ENCODE peak calls at places on chromosomes 3 and 15, in four cellular contexts. One of them, this sample, is unnamed. For H3K4me1, the result is how much of the 10 kb centered on the place peaks cover.

GRCh38 chr15:35506272-35506870 is 39.6 kb downstream of the DPH6 start:
- DNase-seq in SK-N-SH: no peak
- DNase-seq in IMR-90: no peak
- DNase-seq in GM23248: no peak
- DNase-seq in this sample: no peak

GRCh38 chr15:55526559-55527036 is 18.6 kb upstream of the DNAAF4 start:
- DNase-seq in GM23248: peak
- DNase-seq in SK-N-SH: peak
- DNase-seq in IMR-90: peak
- DNase-seq in this sample: peak

GRCh38 chr15:75596703-75597345 is 17.7 kb upstream of the PTPN9 start:
- DNase-seq in IMR-90: no peak
- DNase-seq in SK-N-SH: no peak
- DNase-seq in GM23248: no peak
- DNase-seq in this sample: no peak

GRCh38 chr15:66617137-66618090 is 51.6 kb upstream of the LCTL start:
- DNase-seq in IMR-90: peak
- DNase-seq in SK-N-SH: no peak
- DNase-seq in GM23248: peak
- DNase-seq in this sample: peak

GRCh38 chr3:104947946-104948345 is 418.8 kb upstream of the ALCAM start:
- DNase-seq in GM23248: no peak
- DNase-seq in SK-N-SH: no peak
- DNase-seq in IMR-90: peak
- DNase-seq in this sample: no peak

GRCh38 chr3:185842241-185842640 is 17.4 kb upstream of the IGF2BP2 start:
- DNase-seq in SK-N-SH: no peak
- DNase-seq in IMR-90: no peak
- DNase-seq in GM23248: no peak
- DNase-seq in this sample: no peak

GRCh38 chr3:113404637-113405036 is 36.7 kb downstream of the CFAP44 start:
- DNase-seq in SK-N-SH: no peak
- DNase-seq in IMR-90: no peak
- DNase-seq in GM23248: no peak
- DNase-seq in this sample: no peak

GRCh38 chr3:1532935-1533606 is 440.2 kb downstream of the CNTN6 start:
- DNase-seq in SK-N-SH: no peak
- DNase-seq in GM23248: no peak
- DNase-seq in IMR-90: no peak
- DNase-seq in this sample: no peak

GRCh38 chr3:36900474-36901443 is 44.1 kb downstream of the TRANK1 start:
- DNase-seq in GM23248: no peak
- DNase-seq in IMR-90: no peak
- DNase-seq in SK-N-SH: no peak
- DNase-seq in this sample: no peak

GRCh38 chr3:46406786-46407611 is at the start of the genes CCR5AS and CCRL2:
- DNase-seq in SK-N-SH: no peak
- DNase-seq in IMR-90: peak
- DNase-seq in GM23248: peak
- DNase-seq in this sample: no peak

GRCh38 chr3:40877651-40878463 is 321.4 kb upstream of the CTNNB1 start:
- DNase-seq in IMR-90: no peak
- DNase-seq in GM23248: peak
- DNase-seq in SK-N-SH: no peak
- DNase-seq in this sample: no peak

GRCh38 chr15:101372960-101373525 is 78.0 kb upstream of the SNRPA1 start:
- DNase-seq in SK-N-SH: no peak
- DNase-seq in GM23248: no peak
- DNase-seq in IMR-90: no peak
- DNase-seq in this sample: no peak

GRCh38 chr3:194205675-194206133 is 69.8 kb downstream of the HES1 start:
- DNase-seq in IMR-90: no peak
- DNase-seq in SK-N-SH: peak
- DNase-seq in GM23248: no peak
- DNase-seq in this sample: no peak

GRCh38 chr3:119810018-119810435 is 28.1 kb downstream of the NR1I2 start:
- DNase-seq in SK-N-SH: no peak
- DNase-seq in GM23248: peak
- DNase-seq in IMR-90: peak
- DNase-seq in this sample: peak

GRCh38 chr3:101973163-101973505 is 123.8 kb downstream of the NFKBIZ start:
- DNase-seq in IMR-90: no peak
- DNase-seq in GM23248: no peak
- DNase-seq in SK-N-SH: no peak
- DNase-seq in this sample: no peak

GRCh38 chr3:153166206-153166605 is 4.2 kb downstream of the RAP2B start:
- DNase-seq in IMR-90: peak
- DNase-seq in SK-N-SH: no peak
- DNase-seq in GM23248: peak
- DNase-seq in this sample: no peak

GRCh38 chr3:46668116-46668515 is 25.4 kb downstream of the ALS2CL start:
- DNase-seq in IMR-90: no peak
- DNase-seq in SK-N-SH: peak
- DNase-seq in GM23248: no peak
- DNase-seq in this sample: no peak

GRCh38 chr3:139934557-139935070 is 371 bp upstream of the CLSTN2 start:
- DNase-seq in SK-N-SH: peak
- DNase-seq in IMR-90: no peak
- DNase-seq in GM23248: peak
- DNase-seq in this sample: peak

DNA sequence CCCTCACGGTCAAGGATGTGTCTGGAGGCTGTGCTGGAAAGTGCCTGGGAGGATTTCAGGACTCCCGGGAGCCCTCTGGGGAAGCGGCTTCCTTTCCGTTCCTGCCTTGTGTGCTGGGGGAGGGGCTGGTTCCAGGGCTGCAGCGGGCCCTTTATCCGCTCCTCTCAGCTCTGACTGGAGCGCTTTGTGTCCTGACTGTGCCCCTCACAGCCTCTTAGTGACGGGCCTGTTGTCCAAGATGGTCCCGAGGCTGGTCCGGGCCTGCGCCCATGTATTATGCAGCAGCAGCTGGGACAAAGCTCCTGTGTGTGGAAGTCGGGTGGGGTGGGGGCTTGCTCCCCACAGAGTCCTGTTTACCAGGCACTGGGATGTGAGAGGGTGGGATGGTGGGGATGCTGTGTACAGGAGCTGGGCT is 35.8 kb downstream of the CORO2B start:
- DNase-seq in GM23248: no peak
- DNase-seq in IMR-90: no peak
- DNase-seq in SK-N-SH: no peak
- DNase-seq in this sample: no peak
- H3K9ac ChIP-seq in GM23248: no peak
- H3K9ac ChIP-seq in IMR-90: no peak
- H3K9ac ChIP-seq in SK-N-SH: no peak
- H3K9ac ChIP-seq in this sample: peak

GRCh38 chr3:71401695-71402231 is 181.8 kb downstream of the FOXP1 start:
- DNase-seq in SK-N-SH: no peak
- DNase-seq in GM23248: no peak
- DNase-seq in IMR-90: no peak
- DNase-seq in this sample: no peak
- H3K4me1 ChIP-seq in SK-N-SH: under half
- H3K4me1 ChIP-seq in GM23248: under half
- H3K4me1 ChIP-seq in IMR-90: under half
- H3K4me1 ChIP-seq in this sample: under half

GRCh38 chr15:63510548-63510940 is 6.2 kb downstream of the USP3 start:
- DNase-seq in IMR-90: no peak
- DNase-seq in SK-N-SH: no peak
- DNase-seq in GM23248: no peak
- DNase-seq in this sample: no peak

GRCh38 chr15:63509056-63509696 is 4.8 kb downstream of the USP3 start:
- DNase-seq in SK-N-SH: no peak
- DNase-seq in GM23248: no peak
- DNase-seq in IMR-90: no peak
- DNase-seq in this sample: no peak

GRCh38 chr15:63512148-63512547 is 7.8 kb downstream of the USP3 start:
- DNase-seq in SK-N-SH: no peak
- DNase-seq in IMR-90: no peak
- DNase-seq in GM23248: no peak
- DNase-seq in this sample: no peak

GRCh38 chr15:63507878-63508818 is 3.8 kb downstream of the USP3 start:
- DNase-seq in IMR-90: no peak
- DNase-seq in GM23248: no peak
- DNase-seq in SK-N-SH: no peak
- DNase-seq in this sample: no peak

DNA sequence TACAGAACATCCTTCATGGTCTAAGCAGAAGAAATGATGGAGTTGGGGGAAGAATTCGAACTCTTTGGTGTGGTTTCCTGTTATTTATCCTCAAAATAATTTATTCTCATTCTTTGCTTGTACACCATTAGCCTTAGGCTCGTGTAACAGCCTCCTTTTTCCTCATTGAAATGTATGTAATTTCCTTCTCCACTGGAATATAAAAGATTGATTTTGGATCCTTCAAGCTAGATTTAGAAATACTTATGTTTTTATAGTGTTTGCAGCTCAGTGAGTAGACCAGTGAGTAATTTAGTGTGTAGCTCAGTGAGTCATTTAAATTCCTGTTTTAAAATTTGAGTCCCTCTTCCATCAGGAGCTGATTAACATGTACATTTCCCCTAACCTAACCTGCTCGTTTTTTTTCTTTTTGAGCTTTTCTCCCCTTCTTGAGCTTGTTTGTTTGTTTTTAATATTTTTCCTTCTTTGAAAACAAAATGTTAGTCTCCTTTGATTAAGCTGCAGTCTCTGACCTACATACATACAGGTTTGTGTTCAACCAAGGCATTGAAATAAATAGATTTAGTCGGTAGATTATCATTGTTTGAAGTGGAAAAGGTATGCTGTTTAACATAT is 5.6 kb downstream of the USP3 start:
- DNase-seq in GM23248: peak
- DNase-seq in IMR-90: peak
- DNase-seq in SK-N-SH: no peak
- DNase-seq in this sample: peak
- H3K4me3 ChIP-seq in GM23248: peak
- H3K4me3 ChIP-seq in IMR-90: no peak
- H3K4me3 ChIP-seq in SK-N-SH: peak
- H3K4me3 ChIP-seq in this sample: peak

GRCh38 chr3:9343115-9343514 is 19.7 kb upstream of the THUMPD3 start:
- DNase-seq in SK-N-SH: no peak
- DNase-seq in IMR-90: no peak
- DNase-seq in GM23248: no peak
- DNase-seq in this sample: no peak

GRCh38 chr3:9340450-9341009 is 22.3 kb upstream of the THUMPD3 start:
- DNase-seq in GM23248: peak
- DNase-seq in SK-N-SH: no peak
- DNase-seq in IMR-90: peak
- DNase-seq in this sample: peak

GRCh38 chr3:9345041-9345440 is 17.8 kb upstream of the THUMPD3 start:
- DNase-seq in SK-N-SH: no peak
- DNase-seq in IMR-90: no peak
- DNase-seq in GM23248: no peak
- DNase-seq in this sample: no peak

GRCh38 chr3:9342696-9343095 is 20.2 kb upstream of the THUMPD3 start:
- DNase-seq in GM23248: no peak
- DNase-seq in SK-N-SH: no peak
- DNase-seq in IMR-90: no peak
- DNase-seq in this sample: no peak

DNA sequence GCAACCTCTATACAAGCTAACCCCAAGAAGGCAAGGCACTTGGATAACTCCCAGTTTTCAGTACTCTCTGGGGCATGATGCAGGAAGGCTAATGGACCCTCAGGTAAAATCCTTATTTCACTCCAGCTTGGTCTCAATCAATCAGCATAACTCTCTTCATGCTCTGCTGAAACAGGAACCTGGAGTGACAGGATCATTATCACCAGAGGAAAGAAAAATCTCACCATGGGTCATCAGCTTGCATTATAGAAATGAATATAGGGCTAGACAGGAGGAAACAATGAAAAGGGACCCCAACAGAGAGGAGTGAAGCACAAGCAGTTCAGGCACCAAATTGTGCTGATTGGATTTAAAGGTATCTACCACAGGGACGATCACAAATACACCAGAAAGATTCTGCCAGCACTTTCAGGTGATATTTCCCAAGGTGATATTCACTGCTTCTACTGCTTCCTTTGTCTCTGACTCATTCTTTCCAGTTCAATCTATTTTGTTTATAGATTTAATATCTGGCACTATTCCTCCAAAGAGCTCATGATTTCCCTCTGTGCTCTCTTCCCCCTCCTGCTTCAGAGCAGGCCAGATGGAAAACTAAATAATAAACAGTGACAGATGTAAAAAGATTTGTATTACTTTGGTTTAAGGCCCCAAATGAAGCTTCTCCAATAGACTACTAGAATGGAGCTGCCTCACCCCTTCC is 23.0 kb upstream of the THUMPD3 start:
- DNase-seq in SK-N-SH: no peak
- DNase-seq in IMR-90: peak
- DNase-seq in GM23248: peak
- DNase-seq in this sample: no peak
- H3K9ac ChIP-seq in SK-N-SH: no peak
- H3K9ac ChIP-seq in IMR-90: no peak
- H3K9ac ChIP-seq in GM23248: no peak
- H3K9ac ChIP-seq in this sample: no peak

DNA sequence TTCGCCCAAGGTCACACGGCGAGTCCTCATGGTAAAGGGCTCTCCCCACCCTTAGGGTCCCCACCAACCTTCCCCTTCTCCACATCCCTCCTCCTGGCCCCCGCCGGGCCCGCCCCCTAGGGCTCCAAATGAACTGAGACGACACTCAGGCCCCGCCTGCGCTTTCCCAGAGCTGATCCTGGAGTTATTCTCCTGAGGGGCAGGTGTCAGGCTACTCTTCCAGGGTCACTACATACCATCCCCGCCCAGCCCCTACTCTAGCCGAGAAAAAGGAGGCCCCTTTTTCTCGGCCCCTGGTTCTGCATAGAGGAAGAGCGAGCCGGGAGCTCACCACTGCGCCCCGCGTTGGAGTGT is 283 bp downstream of the USP4 start:
- DNase-seq in SK-N-SH: peak
- DNase-seq in IMR-90: no peak
- DNase-seq in GM23248: peak
- DNase-seq in this sample: peak
- H3K4me1 ChIP-seq in SK-N-SH: under half
- H3K4me1 ChIP-seq in IMR-90: under half
- H3K4me1 ChIP-seq in GM23248: under half
- H3K4me1 ChIP-seq in this sample: under half